ENCODE peak calls at places on chromosome 13, in six cellular contexts. P is HCT116, I is heart left ventricle, E is spleen, W is ovary, U is breast epithelium. D is an unnamed sample.

GRCh38 chr13:33512880-33513554 is 227.5 kb upstream of the STARD13 start:
- DNase-seq in W (no peak), E (no peak), P (no peak), U (no peak), I (no peak), D (no peak)

GRCh38 chr13:37211542-37211941 is 106.1 kb upstream of the CSNK1A1L start:
- DNase-seq in W (no peak), U (no peak), I (no peak), P (no peak), E (no peak), D (no peak)

GRCh38 chr13:46893820-46894533 is 2.9 kb downstream of the HTR2A start:
- DNase-seq in U (no peak), E (peak; percentile 91), I (peak; percentile 47), P (peak; percentile 6), W (peak; percentile 72), D (peak; percentile 64)

GRCh38 chr13:26719356-26719945 is 41.1 kb downstream of the GPR12 start:
- DNase-seq in E (no peak), I (no peak), P (no peak), U (no peak), W (no peak), D (no peak)

GRCh38 chr13:37753776-37754175 is 115.8 kb downstream of the TRPC4 start:
- DNase-seq in P (no peak), U (no peak), E (no peak), W (no peak), I (no peak), D (no peak)

GRCh38 chr13:94462670-94463069 is 16.8 kb downstream of the DCT start:
- DNase-seq in W (no peak), I (no peak), U (no peak), P (no peak), E (no peak), D (no peak)

GRCh38 chr13:44352671-44353070 is 21.0 kb upstream of the SERP2 start:
- DNase-seq in I (no peak), W (no peak), E (no peak), P (no peak), U (no peak), D (no peak)

GRCh38 chr13:55576389-55576788 is 1564.3 kb upstream of the PRR20A start:
- DNase-seq in E (no peak), P (no peak), I (no peak), U (no peak), W (no peak), D (no peak)

GRCh38 chr13:27293873-27294515 is 23.4 kb downstream of the RASL11A start:
- DNase-seq in E (no peak), W (no peak), I (no peak), P (no peak), U (no peak), D (no peak)

GRCh38 chr13:49584771-49585182 is 581 bp downstream of the RCBTB1 start:
- DNase-seq in E (no peak), W (no peak), P (no peak), U (no peak), I (no peak), D (no peak)

GRCh38 chr13:105465745-105466144 is 1069.7 kb downstream of the EFNB2 start:
- DNase-seq in P (no peak), W (no peak), U (no peak), E (no peak), I (no peak), D (no peak)

GRCh38 chr13:52713894-52714293 is 25.7 kb downstream of the CNMD start:
- DNase-seq in I (peak; percentile 29), W (no peak), P (no peak), E (no peak), U (peak; percentile 20), D (no peak)

GRCh38 chr13:92573467-92574057 is 653.0 kb upstream of the GPC6 start:
- DNase-seq in U (no peak), E (no peak), P (no peak), I (no peak), W (no peak), D (no peak)

GRCh38 chr13:81133066-81133465 is 792.1 kb upstream of the SPRY2 start:
- DNase-seq in U (no peak), I (no peak), E (no peak), P (no peak), W (no peak), D (no peak)

GRCh38 chr13:35648109-35648508 is 171.6 kb upstream of the MAB21L1 start:
- DNase-seq in E (no peak), U (no peak), P (no peak), I (no peak), W (no peak), D (no peak)

GRCh38 chr13:107450931-107451330 is 764.4 kb downstream of the LIG4 start:
- DNase-seq in W (no peak), I (peak; percentile 34), U (no peak), P (no peak), E (no peak), D (no peak)

DNA sequence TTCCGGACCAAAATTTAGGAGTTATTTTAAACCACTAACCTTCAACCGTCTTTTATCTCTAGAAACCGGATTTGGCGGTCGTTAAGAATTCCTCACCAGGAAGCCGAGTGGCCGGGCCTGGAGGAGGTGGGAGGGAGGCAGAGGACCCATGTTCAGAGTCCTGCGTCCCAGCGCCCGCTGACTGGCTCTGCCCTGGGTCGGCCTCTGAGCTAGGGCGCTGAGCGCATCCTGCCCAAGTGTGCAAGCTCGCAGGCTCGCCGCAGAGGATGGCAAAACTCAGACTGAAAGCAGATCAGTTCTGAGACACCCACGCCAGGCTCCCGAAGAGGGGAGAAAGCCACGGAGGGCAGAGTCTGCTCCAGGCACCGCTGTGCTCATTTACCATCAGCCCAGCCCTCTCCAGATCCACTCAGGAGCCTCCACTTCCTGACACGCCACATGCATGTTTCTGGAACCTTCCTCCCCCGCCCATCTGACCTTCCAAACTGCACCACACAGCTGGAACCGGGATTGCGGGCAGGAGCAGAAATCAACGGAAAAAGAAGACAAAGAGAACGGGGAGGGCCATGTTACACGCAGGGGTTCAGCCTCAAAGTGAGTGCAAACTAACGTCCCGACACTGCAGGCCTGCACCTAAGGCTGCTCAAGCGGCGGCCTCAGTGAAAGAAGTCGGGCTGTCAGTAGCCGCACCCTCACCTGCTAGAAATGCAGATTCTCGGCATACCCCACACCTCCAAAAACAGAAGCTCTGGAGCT is 8.2 kb downstream of the COL4A1 start:
- DNase-seq in E (peak; percentile 78), W (peak; percentile 47), P (no peak), I (peak; percentile 61), U (no peak), D (no peak)
- TF ChIP-seq POLR2A in E (no peak), W (no peak), P (no peak), I (no peak), U (no peak), D (no peak)

DNA sequence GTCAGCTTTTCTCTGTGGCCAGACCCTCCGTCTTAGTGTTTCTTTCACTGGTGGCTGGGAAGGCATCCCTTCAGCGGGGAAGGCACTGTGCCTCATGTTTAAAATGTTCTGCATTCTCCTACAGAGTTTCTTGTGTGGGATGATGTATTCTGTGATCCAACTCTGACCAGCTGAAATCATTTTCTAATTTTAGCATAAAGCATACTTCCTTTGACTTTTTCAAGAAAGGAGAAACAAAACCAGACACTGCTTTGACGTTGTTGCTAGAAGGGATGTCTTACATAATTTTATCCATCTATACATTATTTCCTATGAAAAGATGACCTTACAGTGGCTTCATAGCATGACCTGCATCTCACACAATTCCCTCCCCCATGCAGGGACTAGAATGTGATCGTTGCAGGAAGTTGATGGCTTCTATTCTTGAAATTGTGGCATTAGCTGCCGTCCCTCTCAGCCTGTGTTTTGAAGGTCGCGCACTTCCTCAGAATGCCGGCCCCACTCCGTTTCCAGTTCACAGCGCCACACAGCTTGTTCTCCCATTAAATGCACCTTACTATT is 38.6 kb upstream of the TEX29 start:
- DNase-seq in U (no peak), E (no peak), W (no peak), I (peak; percentile 54), P (no peak), D (no peak)
- TF ChIP-seq POLR2A in U (no peak), E (no peak), W (no peak), I (no peak), P (no peak), D (no peak)

GRCh38 chr13:99752373-99752772 is 219.2 kb downstream of the ZIC5 start:
- DNase-seq in U (no peak), E (no peak), I (no peak), P (no peak), W (no peak), D (no peak)

GRCh38 chr13:99749627-99750026 is 221.9 kb downstream of the ZIC5 start:
- DNase-seq in W (no peak), E (no peak), P (no peak), I (no peak), U (no peak), D (no peak)

GRCh38 chr13:99750951-99751350 is 220.6 kb downstream of the ZIC5 start:
- DNase-seq in E (no peak), I (no peak), P (no peak), W (no peak), U (no peak), D (no peak)

GRCh38 chr13:99746857-99747710 is 224.5 kb downstream of the ZIC5 start:
- DNase-seq in I (no peak), E (no peak), W (no peak), P (no peak), U (no peak), D (no peak)

GRCh38 chr13:99751517-99752199 is 219.9 kb downstream of the ZIC5 start:
- DNase-seq in U (no peak), I (no peak), P (no peak), W (no peak), E (no peak), D (no peak)
- TF ChIP-seq POLR2A in U (no peak), I (no peak), P (no peak), W (no peak), E (no peak), D (no peak)

DNA sequence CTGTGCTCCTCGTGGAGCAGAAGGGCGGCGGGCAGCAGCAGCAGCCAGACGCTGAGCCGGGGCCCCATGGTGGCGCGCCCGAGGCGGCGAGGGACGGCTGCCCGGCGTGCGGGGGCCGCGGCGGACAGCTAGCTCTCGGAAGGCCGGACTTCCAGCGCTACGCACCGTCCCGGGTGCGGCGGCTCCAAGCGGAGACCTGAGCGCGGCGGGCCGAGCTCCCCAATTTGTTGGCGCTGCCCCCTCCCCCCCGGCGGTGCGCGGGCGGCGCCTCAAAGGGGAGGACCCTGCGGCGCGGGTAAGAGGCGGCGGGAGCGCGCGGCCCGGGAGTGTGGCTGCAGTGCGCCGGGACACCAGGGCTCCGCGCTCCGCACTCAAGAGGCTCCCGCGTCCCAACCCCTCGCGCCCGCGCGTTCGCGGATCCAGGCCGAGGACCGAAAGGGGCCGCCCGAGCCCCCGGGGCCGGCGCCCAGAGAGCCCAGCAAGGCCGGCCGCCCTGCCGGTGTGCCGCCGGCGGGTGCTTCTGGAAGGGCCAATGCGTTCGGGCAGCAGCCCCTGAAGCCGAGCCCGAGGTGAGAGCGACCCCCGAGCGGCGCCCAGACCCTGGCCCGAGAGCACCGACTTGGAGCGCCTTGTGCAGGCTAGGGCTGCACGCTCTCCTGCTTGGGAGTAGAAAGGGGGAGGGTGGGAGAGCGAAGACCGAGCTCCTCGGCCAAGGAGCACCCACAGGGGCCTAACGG is at the start of the genes COL4A1 and COL4A2:
- DNase-seq in I (peak; percentile 87), E (no peak), P (no peak), W (peak; percentile 87), U (peak; percentile 65), D (no peak)
- TF ChIP-seq POLR2A in I (peak; percentile 77), E (no peak), P (no peak), W (peak; percentile 93), U (peak; percentile 20), D (no peak)